ENCODE peak calls at places on chromosome 22, in seven cellular contexts. K is dorsolateral prefrontal cortex, X is BE2C, P is thoracic aorta, S is H9, V is body of pancreas, Q is BJ. Y is an unnamed sample.

GRCh38 chr22:20439928-20440575 is 2.4 kb upstream of the SCARF2 start:
- DNase-seq in X (peak; percentile 6), S (no peak), K (no peak), Q (no peak), P (no peak), V (no peak), Y (no peak)

GRCh38 chr22:23925020-23925606 is 30.9 kb downstream of the MIF start:
- DNase-seq in V (no peak), S (no peak), K (no peak), P (no peak), X (no peak), Q (no peak), Y (no peak)

GRCh38 chr22:46929689-46930225 is 167.3 kb downstream of the TBC1D22A start:
- DNase-seq in P (no peak), S (no peak), V (no peak), X (no peak), Q (no peak), K (no peak), Y (no peak)

GRCh38 chr22:50524664-50525103 is 714 bp downstream of the SCO2 start:
- DNase-seq in X (no peak), Q (no peak), S (no peak), P (no peak), K (no peak), V (no peak), Y (no peak)

GRCh38 chr22:30287626-30288413 is 1.5 kb downstream of the CASTOR1 start:
- DNase-seq in S (peak; percentile 96), V (peak; percentile 88), K (peak; percentile 83), P (no peak), X (peak; percentile 84), Q (peak; percentile 57), Y (peak; percentile 81)

GRCh38 chr22:34855471-34855870 is 210.5 kb upstream of the ISX start:
- DNase-seq in P (no peak), Q (no peak), X (no peak), K (no peak), V (no peak), S (no peak), Y (no peak)

GRCh38 chr22:32502346-32502745 is 27.7 kb downstream of the FBXO7 start:
- DNase-seq in Q (no peak), K (no peak), X (no peak), V (no peak), P (no peak), S (peak; percentile 35), Y (no peak)

GRCh38 chr22:46070722-46071450 is 79.4 kb upstream of the PPARA start:
- DNase-seq in S (peak; percentile 61), Q (no peak), V (peak; percentile 68), X (peak; percentile 80), P (no peak), K (peak; percentile 30), Y (no peak)

GRCh38 chr22:25564320-25564978 is at the start of gene GRK3:
- DNase-seq in P (no peak), S (peak; percentile 82), X (peak; percentile 89), V (peak; percentile 78), Q (no peak), K (no peak), Y (peak; percentile 18)

GRCh38 chr22:25582946-25583345 is 18.5 kb downstream of the GRK3 start:
- DNase-seq in P (no peak), X (no peak), K (no peak), Q (peak; percentile 9), V (no peak), S (no peak), Y (no peak)

GRCh38 chr22:37510046-37510445 is 9.2 kb downstream of the CARD10 start:
- DNase-seq in Q (no peak), V (no peak), X (no peak), P (no peak), S (no peak), K (no peak), Y (no peak)

GRCh38 chr22:48682517-48682916 is 1145.2 kb downstream of the BRD1 start:
- DNase-seq in K (no peak), S (no peak), X (no peak), P (no peak), V (no peak), Q (no peak), Y (no peak)

GRCh38 chr22:19527861-19528417 is 3.7 kb upstream of the CLDN5 start:
- DNase-seq in K (no peak), Q (no peak), P (no peak), X (no peak), S (no peak), V (no peak), Y (peak; percentile 33)

GRCh38 chr22:36197065-36197440 is 4.6 kb downstream of the APOL4 start:
- DNase-seq in P (no peak), V (peak; percentile 52), S (peak; percentile 93), Q (no peak), X (peak; percentile 31), K (no peak), Y (peak; percentile 22)

GRCh38 chr22:29838599-29838956 is 504 bp upstream of the ASCC2 start:
- DNase-seq in S (no peak), K (no peak), X (no peak), P (no peak), V (no peak), Q (no peak), Y (no peak)

GRCh38 chr22:33811686-33812085 is 108.6 kb downstream of the LARGE1 start:
- DNase-seq in S (no peak), P (peak; percentile 13), X (no peak), Q (peak; percentile 37), K (no peak), V (peak; percentile 59), Y (peak; percentile 4)

GRCh38 chr22:24985824-24986214 is 33.3 kb downstream of the KIAA1671 start:
- DNase-seq in Q (no peak), P (no peak), X (no peak), S (no peak), K (no peak), V (no peak), Y (peak; percentile 98)

GRCh38 chr22:49852898-49853894 is at the start of gene ZBED4:
- DNase-seq in K (peak; percentile 86), S (peak; percentile 96), V (peak; percentile 98), P (peak; percentile 81), X (peak; percentile 99), Q (peak; percentile 54), Y (peak; percentile 84)

GRCh38 chr22:23457586-23457985 is 122.5 kb downstream of the IGLL1 start:
- DNase-seq in X (no peak), K (no peak), P (no peak), Q (no peak), V (no peak), S (no peak), Y (no peak)

GRCh38 chr22:30580896-30581295 is 6.4 kb upstream of the GAL3ST1 start:
- DNase-seq in S (no peak), X (no peak), P (no peak), K (no peak), V (no peak), Q (no peak), Y (no peak)

GRCh38 chr22:29748248-29748893 is 18.4 kb downstream of the ZMAT5 start:
- DNase-seq in P (no peak), K (no peak), X (no peak), Q (no peak), S (no peak), V (no peak), Y (no peak)

GRCh38 chr22:27133951-27134664 is 476.7 kb downstream of the MIAT start:
- DNase-seq in X (no peak), S (no peak), Q (peak; percentile 67), K (no peak), P (no peak), V (peak; percentile 56), Y (peak; percentile 93)

GRCh38 chr22:50199251-50199721 is 1.5 kb upstream of the SELENOO start:
- DNase-seq in Q (no peak), X (no peak), V (no peak), K (no peak), P (no peak), S (no peak), Y (no peak)

GRCh38 chr22:36151006-36151595 is 9.5 kb downstream of the APOL3 start:
- DNase-seq in X (no peak), S (no peak), V (no peak), P (no peak), Q (no peak), K (no peak), Y (no peak)

GRCh38 chr22:38305481-38306448 is 11.5 kb downstream of the CSNK1E start:
- DNase-seq in X (peak; percentile 47), Q (no peak), K (no peak), V (peak; percentile 38), S (peak; percentile 80), P (no peak), Y (no peak)

GRCh38 chr22:28025866-28026575 is 107.0 kb upstream of the PITPNB start:
- DNase-seq in V (no peak), S (no peak), Q (no peak), P (no peak), K (peak; percentile 15), X (no peak), Y (no peak)

GRCh38 chr22:39574779-39575551 is 4.4 kb downstream of the CACNA1I start:
- DNase-seq in Q (peak; percentile 15), S (no peak), P (no peak), K (no peak), X (peak; percentile 71), V (no peak), Y (peak; percentile 88)

GRCh38 chr22:50461536-50461935 is 13.3 kb downstream of the SBF1 start:
- DNase-seq in V (no peak), X (no peak), S (no peak), P (no peak), Q (no peak), K (no peak), Y (no peak)

GRCh38 chr22:37641251-37641949 is 1.9 kb downstream of the SH3BP1 start:
- DNase-seq in S (no peak), X (no peak), K (no peak), Q (no peak), P (no peak), V (no peak), Y (no peak)

DNA sequence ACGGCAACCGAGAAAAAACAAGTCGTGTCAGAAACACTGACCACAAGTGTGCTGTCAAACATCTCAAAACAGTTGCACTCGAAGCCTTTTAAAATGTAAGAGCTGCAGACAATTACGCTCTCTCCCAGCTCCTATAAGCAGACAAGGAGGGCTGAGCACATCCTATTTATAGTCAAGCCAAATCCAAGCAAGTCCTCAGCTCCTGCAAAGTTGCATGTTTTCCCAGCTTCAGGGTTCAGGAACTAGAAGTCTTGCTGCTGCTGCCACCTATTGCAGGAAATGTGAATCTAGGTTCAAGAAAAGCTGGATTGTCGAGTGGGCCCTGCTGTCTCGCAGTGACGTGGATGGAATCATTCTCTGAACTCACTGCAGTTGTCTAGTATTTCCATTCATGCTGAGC is 15.5 kb downstream of the EFCAB6 start:
- DNase-seq in K (peak; percentile 51), S (no peak), P (no peak), V (no peak), Q (no peak), X (no peak), Y (peak; percentile 34)
- TF ChIP-seq CTCF in K (peak; percentile 48), S (peak; percentile 63), P (no peak), V (no peak), Q (peak; percentile 58), X (peak; percentile 49), Y (peak; percentile 58)

GRCh38 chr22:44746061-44746789 is 6.2 kb upstream of the ARHGAP8 start:
- DNase-seq in V (no peak), S (no peak), Q (no peak), K (no peak), P (no peak), X (no peak), Y (no peak)
- H3K27me3 ChIP-seq in V (no peaks in the 10 kb centered on the region), S (no peaks in the 10 kb centered on the region), Q (peaks cover 9% of the 10 kb centered on the region), K (peaks cover 23% of the 10 kb centered on the region), P (no peaks in the 10 kb centered on the region), X (no peaks in the 10 kb centered on the region), Y (peaks cover 3% of the 10 kb centered on the region)

GRCh38 chr22:17918840-17919239 is 105.5 kb downstream of the MICAL3 start:
- DNase-seq in S (no peak), Q (peak; percentile 41), P (no peak), X (no peak), V (no peak), K (no peak), Y (no peak)
- TF ChIP-seq CTCF in S (no peak), Q (no peak), P (no peak), X (no peak), V (no peak), K (no peak), Y (no peak)

GRCh38 chr22:17056058-17056457 is 28.7 kb upstream of the IL17RA start:
- DNase-seq in P (no peak), S (no peak), Q (no peak), V (no peak), X (no peak), K (no peak), Y (no peak)
- H3K27me3 ChIP-seq in P (no peaks in the 10 kb centered on the region), S (no peaks in the 10 kb centered on the region), Q (no peaks in the 10 kb centered on the region), V (no peaks in the 10 kb centered on the region), X (peaks cover 3% of the 10 kb centered on the region), K (no peaks in the 10 kb centered on the region), Y (no peaks in the 10 kb centered on the region)

Y was measured in brain microvascular endothelial cell.